ENCODE peak calls at places on chromosomes 11 and 22, in nine cellular contexts. M is stimulated activated CD4-positive, alpha-beta T cell treated with anti-CD3 and anti-CD28 coated beads, Interleukin-12 subunit alpha, Interleukin-12 subunit beta, amount 100 ng/mL, for 4 hours; D is NCI-H1930; C is T-helper 2 cell; F is NCI-H1694 treated with DMSO at 0.1 percent for 48 hours; P is left ventricle myocardium superior; H is GM23338; A is mucosa of gallbladder; I is activated CD4-positive, alpha-beta T cell treated with anti-CD3 and anti-CD28 coated beads for 1 hour. K is an unnamed sample.

GRCh38 chr22:22955866-22956535 is 68.4 kb downstream of the IGLL5 start:
- DNase-seq in C (peak), I (peak), H (peak), F (peak), P (no peak), M (peak), D (no peak), A (peak), K (peak)

GRCh38 chr11:111354601-111354891 is 24.5 kb downstream of the POU2AF1 start:
- DNase-seq in I (no peak), A (no peak), F (no peak), D (no peak), P (no peak), H (no peak), C (no peak), M (no peak), K (no peak)

GRCh38 chr11:28153586-28153985 is 45.4 kb downstream of the METTL15 start:
- DNase-seq in A (no peak), F (no peak), D (no peak), P (no peak), M (no peak), H (no peak), I (no peak), C (no peak), K (no peak)

GRCh38 chr11:131819845-131820244 is 449.4 kb downstream of the NTM start:
- DNase-seq in H (no peak), D (no peak), M (no peak), F (no peak), I (no peak), A (no peak), C (no peak), P (no peak), K (no peak)

GRCh38 chr11:104968856-104969776 is 742 bp upstream of the CASP4 start:
- DNase-seq in A (no peak), H (peak), C (no peak), F (no peak), I (no peak), D (no peak), M (no peak), P (peak), K (no peak)

GRCh38 chr11:19345848-19346681 is 105.3 kb upstream of the E2F8 start:
- DNase-seq in M (no peak), C (no peak), D (peak), P (peak), I (no peak), F (peak), A (no peak), H (peak), K (no peak)

GRCh38 chr11:108009497-108010360 is 1.0 kb downstream of the CUL5 start:
- DNase-seq in P (no peak), D (no peak), F (no peak), A (peak), M (peak), C (no peak), H (peak), I (no peak), K (no peak)

GRCh38 chr11:45390407-45390806 is 104.3 kb upstream of the SYT13 start:
- DNase-seq in F (no peak), I (no peak), H (no peak), D (no peak), M (no peak), A (no peak), P (no peak), C (no peak), K (no peak)

GRCh38 chr22:32023251-32023827 is 19.7 kb upstream of the SLC5A1 start:
- DNase-seq in I (no peak), M (no peak), D (no peak), F (no peak), C (no peak), H (no peak), A (no peak), P (no peak), K (no peak)

GRCh38 chr11:14070866-14071265 is 108.3 kb downstream of the SPON1 start:
- DNase-seq in I (no peak), P (no peak), F (no peak), M (no peak), H (no peak), C (no peak), A (no peak), D (no peak), K (no peak)

GRCh38 chr11:65132988-65133700 is 1.2 kb downstream of the SYVN1 start:
- DNase-seq in M (peak), F (no peak), D (no peak), C (peak), P (no peak), I (no peak), A (peak), H (peak), K (no peak)

GRCh38 chr11:128881221-128881620 is 9.9 kb upstream of the KCNJ5 start:
- DNase-seq in C (no peak), A (no peak), P (no peak), M (no peak), F (no peak), H (no peak), D (no peak), I (no peak), K (no peak)

GRCh38 chr22:29351891-29352290 is 36.4 kb upstream of the RASL10A start:
- DNase-seq in H (no peak), C (no peak), D (no peak), M (no peak), F (no peak), I (no peak), P (no peak), A (no peak), K (no peak)

GRCh38 chr11:18012314-18012905 is 437 bp downstream of the SERGEF start:
- DNase-seq in H (peak), F (no peak), C (peak), P (peak), M (peak), A (no peak), I (no peak), D (no peak), K (peak)

GRCh38 chr22:27881404-27881803 is 37.7 kb downstream of the PITPNB start:
- DNase-seq in M (no peak), C (no peak), F (no peak), I (no peak), A (peak), H (no peak), P (no peak), D (no peak), K (no peak)

GRCh38 chr11:129277216-129277838 is 85.2 kb upstream of the ARHGAP32 start:
- DNase-seq in C (no peak), A (no peak), I (no peak), D (no peak), H (no peak), P (no peak), M (no peak), F (no peak), K (no peak)

GRCh38 chr22:36201630-36202312 is at the start of gene APOL4:
- DNase-seq in D (no peak), H (no peak), P (peak), A (peak), C (no peak), I (no peak), F (peak), M (no peak), K (no peak)

GRCh38 chr11:73734996-73735395 is 25.9 kb downstream of the RAB6A start:
- DNase-seq in C (no peak), P (no peak), D (no peak), H (no peak), M (no peak), I (no peak), A (no peak), F (no peak), K (no peak)

GRCh38 chr11:99320769-99321290 is 300.1 kb downstream of the CNTN5 start:
- DNase-seq in P (no peak), F (no peak), I (no peak), D (no peak), H (no peak), M (no peak), A (no peak), C (no peak), K (no peak)

GRCh38 chr11:134045799-134046635 is 22.9 kb upstream of the JAM3 start:
- DNase-seq in I (no peak), P (peak), C (no peak), M (no peak), A (no peak), D (no peak), F (peak), H (peak), K (no peak)

GRCh38 chr11:31844351-31844750 is 33.2 kb upstream of the PAX6 start:
- DNase-seq in A (no peak), C (no peak), M (no peak), F (no peak), I (no peak), P (no peak), H (no peak), D (no peak), K (no peak)

GRCh38 chr11:8442301-8442700 is 151.7 kb downstream of the STK33 start:
- DNase-seq in M (no peak), P (no peak), I (no peak), A (no peak), D (no peak), H (peak), C (no peak), F (peak), K (no peak)

GRCh38 chr11:70303070-70303469 is 32.6 kb downstream of the PPFIA1 start:
- DNase-seq in I (no peak), P (no peak), H (no peak), C (no peak), A (no peak), F (no peak), M (no peak), D (no peak), K (no peak)

GRCh38 chr22:36510966-36511881 is 4.4 kb upstream of the FOXRED2 start:
- DNase-seq in A (peak), C (no peak), H (peak), F (peak), M (no peak), D (no peak), P (no peak), I (no peak), K (no peak)

GRCh38 chr22:50561401-50562074 is 1.2 kb downstream of the SYCE3 start:
- DNase-seq in C (no peak), I (no peak), M (no peak), H (peak), F (no peak), P (no peak), D (no peak), A (no peak), K (no peak)

GRCh38 chr11:3133456-3134217 is 31.5 kb downstream of the OSBPL5 start:
- DNase-seq in C (no peak), D (no peak), A (no peak), P (peak), H (no peak), I (no peak), F (no peak), M (no peak), K (no peak)

GRCh38 chr11:63919267-63920125 is 2.5 kb upstream of the RCOR2 start:
- DNase-seq in C (no peak), H (peak), D (no peak), P (peak), I (no peak), M (no peak), A (no peak), F (no peak), K (no peak)

GRCh38 chr11:47244664-47245350 is 3.8 kb downstream of the ACP2 start:
- DNase-seq in A (no peak), F (no peak), I (no peak), D (no peak), P (no peak), C (no peak), H (no peak), M (no peak), K (no peak)

GRCh38 chr22:23122992-23123803 is 18.6 kb downstream of the RSPH14 start:
- DNase-seq in A (no peak), C (no peak), I (no peak), M (no peak), P (peak), F (peak), D (no peak), H (no peak), K (no peak)

GRCh38 chr11:83613767-83614121 is 327.6 kb upstream of the CCDC90B start:
- DNase-seq in C (no peak), A (no peak), H (no peak), I (no peak), M (no peak), P (no peak), F (no peak), D (no peak), K (no peak)